ENCODE peak calls at places on chromosome 21, in eight cellular contexts. O is PC-3, F is BE2C, M is fibroblast of pulmonary artery, E is OCI-LY7, P is tibial artery, N is adrenal gland, W is uterus. Q is an unnamed sample.
A peak's percentile ranks its signal among the peaks of the same experiment; 100 is the strongest.

GRCh38 chr21:42655797-42656770 is 2.7 kb downstream of the PDE9A start:
- DNase-seq in O (peak; percentile 86), F (no peak), M (no peak), E (peak; percentile 61), P (no peak), N (no peak), W (no peak), Q (peak; percentile 61)

GRCh38 chr21:29513535-29513934 is 214.8 kb downstream of the BACH1 start:
- DNase-seq in O (no peak), F (no peak), M (no peak), E (no peak), P (no peak), N (no peak), W (no peak), Q (no peak)

GRCh38 chr21:23881783-23882182 is 1725.5 kb downstream of the MRPL39 start:
- DNase-seq in O (no peak), F (no peak), M (no peak), E (no peak), P (no peak), N (no peak), W (no peak), Q (no peak)

GRCh38 chr21:42105916-42106315 is 34.8 kb downstream of the UMODL1 start:
- DNase-seq in O (no peak), F (no peak), M (no peak), E (no peak), P (no peak), N (no peak), W (no peak), Q (no peak)

GRCh38 chr21:40334159-40334558 is 466.9 kb downstream of the PCP4 start:
- DNase-seq in O (no peak), F (no peak), M (no peak), E (no peak), P (no peak), N (no peak), W (no peak), Q (peak; percentile 19)

GRCh38 chr21:15659768-15660423 is 69.9 kb upstream of the USP25 start:
- DNase-seq in O (peak; percentile 59), F (no peak), M (no peak), E (no peak), P (no peak), N (no peak), W (no peak), Q (peak; percentile 23)

GRCh38 chr21:26800455-26801454 is 44.5 kb downstream of the ADAMTS1 start:
- DNase-seq in O (no peak), F (no peak), M (peak; percentile 71), E (no peak), P (peak; percentile 69), N (no peak), W (peak; percentile 56), Q (no peak)

GRCh38 chr21:29504751-29505321 is 206.1 kb downstream of the BACH1 start:
- DNase-seq in O (peak; percentile 42), F (no peak), M (peak; percentile 38), E (no peak), P (no peak), N (no peak), W (no peak), Q (peak; percentile 56)

GRCh38 chr21:16517380-16517779 is 787.6 kb downstream of the USP25 start:
- DNase-seq in O (no peak), F (no peak), M (peak; percentile 60), E (no peak), P (no peak), N (no peak), W (no peak), Q (no peak)

GRCh38 chr21:42337830-42338729 is 12.7 kb downstream of the TFF2 start:
- DNase-seq in O (peak; percentile 95), F (peak; percentile 52), M (peak; percentile 61), E (peak; percentile 69), P (no peak), N (peak; percentile 46), W (peak; percentile 24), Q (peak; percentile 84)

GRCh38 chr21:35048706-35049617 is at the start of gene RUNX1:
- DNase-seq in O (peak; percentile 89), F (no peak), M (peak; percentile 53), E (peak; percentile 90), P (peak; percentile 70), N (no peak), W (no peak), Q (peak; percentile 70)

GRCh38 chr21:16571594-16571993 is 841.8 kb downstream of the USP25 start:
- DNase-seq in O (no peak), F (no peak), M (no peak), E (no peak), P (no peak), N (no peak), W (no peak), Q (peak; percentile 29)

GRCh38 chr21:29215709-29216108 is 83.0 kb upstream of the BACH1 start:
- DNase-seq in O (no peak), F (no peak), M (no peak), E (no peak), P (no peak), N (no peak), W (no peak), Q (no peak)

GRCh38 chr21:34362670-34363069 is 1.1 kb upstream of the KCNE2 start:
- DNase-seq in O (no peak), F (no peak), M (no peak), E (no peak), P (no peak), N (peak; percentile 5), W (no peak), Q (no peak)

GRCh38 chr21:43623588-43623987 is 35.7 kb downstream of the HSF2BP start:
- DNase-seq in O (no peak), F (no peak), M (no peak), E (no peak), P (no peak), N (no peak), W (no peak), Q (no peak)

GRCh38 chr21:42524341-42525227 is 10.9 kb downstream of the SLC37A1 start:
- DNase-seq in O (peak; percentile 22), F (peak; percentile 72), M (peak; percentile 17), E (peak; percentile 85), P (peak; percentile 86), N (no peak), W (peak; percentile 71), Q (no peak)

GRCh38 chr21:36694041-36694515 is 4.8 kb upstream of the SIM2 start:
- DNase-seq in O (no peak), F (no peak), M (no peak), E (no peak), P (no peak), N (no peak), W (no peak), Q (no peak)
- H3K4me3 ChIP-seq in O (no peak overlapping the region), F (no peak overlapping the region), M (no peak overlapping the region), E (no peak overlapping the region), P (no peak overlapping the region), N (no peak overlapping the region), W (no peak overlapping the region), Q (no peak overlapping the region)

GRCh38 chr21:32138658-32139057 is 140.2 kb downstream of the MIS18A start:
- DNase-seq in O (no peak), F (no peak), M (no peak), E (no peak), P (no peak), N (no peak), W (no peak), Q (no peak)

GRCh38 chr21:32141009-32141357 is 137.9 kb downstream of the MIS18A start:
- DNase-seq in O (no peak), F (no peak), M (no peak), E (no peak), P (no peak), N (no peak), W (no peak), Q (no peak)

GRCh38 chr21:32140212-32141008 is 138.4 kb downstream of the MIS18A start:
- DNase-seq in O (no peak), F (peak; percentile 26), M (no peak), E (no peak), P (no peak), N (no peak), W (no peak), Q (no peak)

GRCh38 chr21:32147041-32147440 is 131.8 kb downstream of the MIS18A start:
- DNase-seq in O (no peak), F (no peak), M (no peak), E (no peak), P (no peak), N (no peak), W (no peak), Q (no peak)

DNA sequence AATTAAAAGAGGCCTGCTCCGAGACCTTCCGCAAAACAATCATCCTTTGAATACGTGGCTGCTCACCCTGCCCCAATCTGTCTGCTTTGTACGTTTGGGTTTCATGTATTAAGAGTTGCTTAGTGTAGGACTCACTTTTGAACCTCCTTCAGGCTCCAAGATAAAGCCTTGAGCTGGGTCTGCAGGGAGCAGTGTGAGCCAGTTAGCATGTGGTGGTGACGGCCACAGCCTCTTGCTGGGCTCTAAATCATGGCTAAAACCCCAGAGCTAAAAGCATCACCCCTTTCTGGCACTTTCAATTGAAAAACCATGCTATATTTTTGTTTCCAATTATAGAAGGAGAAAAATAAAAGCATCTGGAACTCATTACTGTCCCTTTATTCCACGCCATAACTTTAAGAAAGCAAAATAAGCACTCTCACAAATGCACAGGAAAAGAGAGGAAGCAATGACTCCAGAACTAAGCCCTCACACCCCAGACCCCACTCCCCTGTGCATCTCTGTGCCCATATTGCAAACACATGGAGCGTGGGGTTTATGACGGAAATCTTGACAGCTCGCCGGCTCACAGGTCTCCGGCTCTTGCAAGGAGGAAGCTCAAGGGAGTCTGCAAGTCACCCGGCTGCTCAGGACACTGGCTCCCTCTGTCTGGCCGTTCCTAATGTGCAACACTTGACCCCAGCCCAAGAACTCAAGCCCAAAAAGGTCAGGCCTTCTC is 135.5 kb downstream of the MIS18A start:
- DNase-seq in O (no peak), F (no peak), M (no peak), E (no peak), P (no peak), N (no peak), W (peak; percentile 17), Q (no peak)
- TF ChIP-seq CTCF in O (no peak), F (no peak), M (no peak), E (no peak), P (no peak), N (no peak), W (no peak), Q (no peak)

GRCh38 chr21:17799414-17800164 is 19.6 kb downstream of the C21orf91 start:
- DNase-seq in O (no peak), F (no peak), M (no peak), E (no peak), P (no peak), N (no peak), W (no peak), Q (no peak)
- H3K4me3 ChIP-seq in O (no peak overlapping the region), F (no peak overlapping the region), M (no peak overlapping the region), E (no peak overlapping the region), P (no peak overlapping the region), N (no peak overlapping the region), W (no peak overlapping the region), Q (no peak overlapping the region)

DNA sequence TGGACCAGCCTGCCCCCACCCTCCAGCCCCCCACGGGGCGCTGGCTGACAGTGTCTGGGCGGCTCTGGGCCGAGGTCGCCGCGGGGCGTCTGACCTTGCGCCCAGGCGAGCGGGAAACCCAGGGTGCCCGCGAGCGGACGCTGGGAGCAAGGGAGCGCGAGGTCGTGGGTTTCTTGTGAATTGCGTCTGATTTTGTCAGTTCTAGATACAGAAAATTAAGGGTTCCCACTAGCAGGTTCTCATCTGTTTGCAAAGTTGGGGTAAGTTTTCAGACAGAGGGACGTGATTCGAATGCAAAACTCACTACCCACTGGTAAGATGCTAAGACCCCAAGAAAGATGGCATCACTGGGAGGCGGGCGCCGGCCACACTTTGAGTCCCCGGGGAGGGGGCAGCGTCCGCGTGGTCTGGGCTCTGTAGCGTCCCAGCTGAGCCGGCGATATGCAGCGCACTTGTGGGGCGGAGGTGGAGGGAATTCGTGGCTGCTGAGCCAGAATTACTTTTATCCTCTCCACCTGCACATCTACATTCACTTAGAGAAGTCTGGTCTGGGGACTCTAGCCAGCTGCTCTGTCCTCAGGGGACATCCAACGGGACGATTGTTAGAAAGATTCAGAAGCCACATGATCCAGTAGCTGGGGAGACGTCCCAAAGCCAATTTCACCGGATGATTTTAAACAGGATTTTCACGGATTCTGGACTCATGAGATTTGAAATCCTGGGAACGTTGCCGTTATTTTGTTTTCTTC is 1.0 kb downstream of the JAM2 start:
- DNase-seq in O (no peak), F (peak; percentile 85), M (no peak), E (peak; percentile 0), P (no peak), N (peak; percentile 36), W (peak; percentile 38), Q (no peak)
- TF ChIP-seq CTCF in O (no peak), F (no peak), M (no peak), E (no peak), P (no peak), N (no peak), W (no peak), Q (no peak)